ENCODE peak calls at places on chromosomes 11 and 22, in six cellular contexts. A, F, B, Z, X and V are unnamed samples.
A peak's percentile ranks its signal among the peaks of the same experiment; 100 is the strongest.

GRCh38 chr11:88105952-88106351 is 69.3 kb downstream of the RAB38 start:
- DNase-seq in A (no peak), Z (no peak), X (no peak), B (no peak), F (no peak), V (no peak)

GRCh38 chr11:65776710-65777141 is 4.0 kb downstream of the AP5B1 start:
- DNase-seq in F (no peak), Z (no peak), X (no peak), B (no peak), A (peak; percentile 25), V (no peak)

GRCh38 chr11:8006349-8006977 is 19.3 kb downstream of the EIF3F start:
- DNase-seq in F (peak; percentile 61), A (no peak), B (no peak), Z (peak; percentile 54), X (peak; percentile 31), V (no peak)

GRCh38 chr11:11525283-11525682 is 96.5 kb downstream of the GALNT18 start:
- DNase-seq in A (no peak), B (no peak), F (no peak), X (no peak), Z (no peak), V (no peak)

GRCh38 chr11:34284836-34285235 is 73.0 kb downstream of the ABTB2 start:
- DNase-seq in X (no peak), B (no peak), Z (no peak), F (no peak), A (no peak), V (no peak)

GRCh38 chr22:17430298-17430900 is 61.1 kb downstream of the CECR2 start:
- DNase-seq in Z (no peak), B (no peak), F (no peak), A (no peak), X (no peak), V (peak; percentile 42)

GRCh38 chr22:36701166-36701713 is 2.3 kb downstream of the CACNG2 start:
- DNase-seq in Z (no peak), F (no peak), X (no peak), A (no peak), B (no peak), V (no peak)

GRCh38 chr11:75867778-75868374 is 52.9 kb downstream of the UVRAG start:
- DNase-seq in Z (no peak), B (no peak), F (peak; percentile 71), X (no peak), A (no peak), V (no peak)

GRCh38 chr11:109123811-109124787 is 297.9 kb upstream of the C11orf87 start:
- DNase-seq in B (no peak), X (no peak), Z (no peak), F (no peak), A (no peak), V (no peak)

GRCh38 chr22:39466228-39467006 is 9.6 kb downstream of the MGAT3 start:
- DNase-seq in A (no peak), X (no peak), F (no peak), B (no peak), Z (no peak), V (no peak)

GRCh38 chr11:33373636-33374035 is 116.5 kb downstream of the HIPK3 start:
- DNase-seq in Z (no peak), X (no peak), A (no peak), F (no peak), B (no peak), V (no peak)

GRCh38 chr11:46352063-46352841 is 5.0 kb downstream of the DGKZ start:
- DNase-seq in F (peak; percentile 30), X (peak; percentile 70), Z (peak; percentile 41), A (no peak), B (peak; percentile 69), V (no peak)

GRCh38 chr11:64877390-64878222 is 815 bp downstream of the EHD1 start:
- DNase-seq in X (no peak), Z (peak; percentile 40), B (no peak), A (no peak), F (peak; percentile 20), V (peak; percentile 90)

GRCh38 chr11:78226684-78227680 is 38.3 kb downstream of the USP35 start:
- DNase-seq in A (no peak), Z (no peak), B (no peak), X (no peak), F (no peak), V (no peak)

GRCh38 chr11:47850337-47850736 is 2.2 kb upstream of the NUP160 start:
- DNase-seq in A (no peak), X (no peak), F (no peak), B (no peak), Z (no peak), V (no peak)

GRCh38 chr11:87254582-87254981 is 216.8 kb downstream of the TMEM135 start:
- DNase-seq in Z (no peak), F (no peak), B (no peak), A (no peak), X (no peak), V (no peak)

GRCh38 chr11:130001491-130002351 is 914 bp downstream of the PRDM10 start:
- DNase-seq in F (peak; percentile 52), B (peak; percentile 39), A (peak; percentile 54), X (peak; percentile 24), Z (peak; percentile 44), V (peak; percentile 45)

GRCh38 chr11:63536669-63537292 is at the start of gene PLAAT4:
- DNase-seq in B (peak; percentile 46), F (peak; percentile 50), X (no peak), A (no peak), Z (peak; percentile 41), V (no peak)

GRCh38 chr11:107682182-107682971 is 29.5 kb downstream of the SLN start:
- DNase-seq in B (no peak), F (no peak), Z (no peak), A (no peak), X (no peak), V (no peak)

GRCh38 chr11:114149689-114150407 is 90.3 kb downstream of the ZBTB16 start:
- DNase-seq in B (no peak), F (no peak), X (no peak), A (no peak), Z (no peak), V (no peak)

GRCh38 chr11:60844870-60845221 is 2.9 kb downstream of the CCDC86 start:
- DNase-seq in Z (no peak), A (no peak), B (no peak), F (peak; percentile 11), X (no peak), V (no peak)

GRCh38 chr11:15662285-15662684 is 547.6 kb downstream of the INSC start:
- DNase-seq in F (no peak), Z (no peak), A (no peak), X (no peak), B (no peak), V (no peak)

GRCh38 chr11:46363031-46363407 is 15.8 kb downstream of the DGKZ start:
- DNase-seq in F (peak; percentile 77), A (peak; percentile 77), B (no peak), Z (no peak), X (no peak), V (peak; percentile 78)

GRCh38 chr11:102730036-102730815 is 5.5 kb upstream of the MMP8 start:
- DNase-seq in A (no peak), X (no peak), F (peak; percentile 90), B (no peak), Z (no peak), V (no peak)

GRCh38 chr22:46914481-46914880 is 152.0 kb downstream of the TBC1D22A start:
- DNase-seq in X (no peak), A (no peak), Z (no peak), B (no peak), F (no peak), V (no peak)

GRCh38 chr22:27911329-27911728 is 7.7 kb downstream of the PITPNB start:
- DNase-seq in B (no peak), A (no peak), F (peak; percentile 38), X (no peak), Z (no peak), V (no peak)

GRCh38 chr22:27900153-27900552 is 18.9 kb downstream of the PITPNB start:
- DNase-seq in F (no peak), X (no peak), A (no peak), B (no peak), Z (no peak), V (no peak)

GRCh38 chr22:27906241-27906640 is 12.8 kb downstream of the PITPNB start:
- DNase-seq in X (no peak), F (no peak), A (no peak), B (no peak), Z (no peak), V (no peak)

GRCh38 chr22:27903805-27904473 is 15.1 kb downstream of the PITPNB start:
- DNase-seq in B (no peak), Z (no peak), X (no peak), F (no peak), A (no peak), V (no peak)

DNA sequence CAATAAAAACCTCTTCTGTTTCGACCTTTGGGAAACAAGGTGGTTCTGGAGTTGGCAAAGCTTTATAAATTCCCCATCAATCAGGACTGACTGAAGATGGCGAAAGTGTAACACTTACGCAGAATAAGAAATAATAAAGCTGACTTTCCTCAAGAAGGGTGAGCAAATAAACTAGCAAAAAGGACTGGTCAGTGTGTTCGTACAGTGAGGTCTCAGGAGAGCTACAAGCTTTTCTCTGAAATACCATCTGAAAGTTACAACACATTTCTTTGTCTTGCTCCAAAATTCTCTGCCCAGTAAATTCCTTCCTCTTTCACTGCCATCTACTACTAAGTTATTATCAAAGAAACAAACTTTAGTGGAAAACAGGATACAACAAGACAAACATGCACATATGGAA is 13.4 kb downstream of the PITPNB start:
- DNase-seq in F (no peak), B (no peak), X (no peak), Z (no peak), A (no peak), V (no peak)
- TF ChIP-seq POLR2AphosphoS5 in F (no peak), B (no peak), X (no peak), Z (no peak), A (no peak), V (no peak)

DNA sequence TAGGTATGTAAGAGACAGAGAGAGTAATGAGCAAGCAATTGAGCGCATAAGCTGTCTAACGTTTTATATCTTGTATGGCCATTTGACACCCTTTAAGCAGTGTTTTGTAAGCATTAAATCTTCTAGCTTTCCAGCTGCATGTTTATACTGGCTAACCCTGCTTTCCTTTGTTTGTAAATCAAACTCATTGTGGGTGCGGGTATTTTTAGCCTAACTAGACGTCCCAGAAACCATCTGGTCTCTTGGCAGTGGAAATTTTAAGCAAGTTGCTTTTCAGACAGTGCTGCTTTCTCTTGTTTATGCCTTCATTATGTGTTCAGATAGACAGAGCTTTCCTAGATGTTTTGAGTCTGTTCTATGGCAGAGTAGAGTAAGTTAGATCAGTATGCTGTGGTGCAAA is 73.5 kb downstream of the RNF169 start:
- DNase-seq in A (no peak), Z (no peak), X (no peak), F (peak; percentile 97), B (no peak), V (no peak)
- TF ChIP-seq POLR2AphosphoS5 in A (no peak), Z (peak; percentile 57), X (no peak), F (peak; percentile 68), B (no peak), V (no peak)

DNA sequence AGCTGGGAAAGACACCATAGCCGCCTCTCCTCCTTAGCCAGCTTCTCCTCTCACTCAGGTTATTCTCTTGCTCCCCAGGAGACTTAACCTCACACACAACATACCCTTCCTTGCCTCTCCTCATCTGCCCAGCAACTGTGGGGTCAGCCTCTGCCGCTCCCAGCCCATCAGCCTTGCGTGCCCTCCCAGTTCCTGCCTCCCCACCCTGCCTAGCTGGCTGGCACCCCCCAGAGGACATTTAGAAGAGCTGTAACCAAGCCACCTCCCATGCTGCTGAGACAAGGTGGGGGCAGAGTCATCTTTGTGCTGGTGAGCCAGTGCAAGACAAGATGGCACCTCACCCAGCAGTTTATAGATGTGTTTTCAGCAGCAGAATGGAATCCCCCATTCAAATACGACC is 38.2 kb downstream of the TOM1 start:
- DNase-seq in X (no peak), Z (no peak), B (no peak), F (no peak), A (no peak), V (peak; percentile 34)
- TF ChIP-seq POLR2AphosphoS5 in X (no peak), Z (no peak), B (no peak), F (no peak), A (no peak), V (no peak)

GRCh38 chr11:12949456-12949855 is 59.7 kb upstream of the RASSF10 start:
- DNase-seq in B (no peak), X (no peak), Z (no peak), F (no peak), A (no peak), V (no peak)
- TF ChIP-seq POLR2AphosphoS5 in B (no peak), X (no peak), Z (no peak), F (no peak), A (no peak), V (no peak)